ENCODE peak calls at places on chromosomes 12 and 14, in ten cellular contexts. R is hepatocyte, K is prostate gland, T is heart left ventricle, G is fibroblast of lung, C is GM23338, F is IMR-90, U is right atrium auricular region, Q is esophagus squamous epithelium, X is Peyer's patch. O is an unnamed sample.

GRCh38 chr14:89491701-89492381 is 74.8 kb upstream of the FOXN3 start:
- DNase-seq in U (no peak), G (peak; percentile 76), Q (no peak), K (no peak), C (no peak), R (no peak), T (no peak), X (no peak), F (peak; percentile 78), O (no peak)

GRCh38 chr12:113234483-113234882 is 13.2 kb downstream of the TPCN1 start:
- DNase-seq in T (no peak), K (no peak), R (no peak), U (no peak), G (no peak), C (no peak), X (no peak), F (no peak), Q (no peak), O (no peak)

GRCh38 chr14:59811850-59812249 is 58.7 kb downstream of the RTN1 start:
- DNase-seq in Q (no peak), F (no peak), U (no peak), R (no peak), T (no peak), G (no peak), C (no peak), X (no peak), K (no peak), O (no peak)

GRCh38 chr12:26953447-26953846 is 15.2 kb downstream of the FGFR1OP2 start:
- DNase-seq in U (peak; percentile 60), C (no peak), F (peak; percentile 28), R (peak; percentile 8), T (no peak), X (no peak), Q (no peak), K (no peak), G (peak; percentile 56), O (no peak)

GRCh38 chr14:24409217-24409616 is 10.4 kb downstream of the NYNRIN start:
- DNase-seq in F (no peak), X (no peak), R (no peak), T (no peak), K (no peak), Q (no peak), G (no peak), U (no peak), C (no peak), O (no peak)

GRCh38 chr14:56004807-56005579 is 113.2 kb upstream of the PELI2 start:
- DNase-seq in X (no peak), T (peak; percentile 33), Q (no peak), G (peak; percentile 63), R (peak; percentile 85), C (peak; percentile 65), K (no peak), F (peak; percentile 77), U (peak; percentile 70), O (peak; percentile 35)

GRCh38 chr12:69575346-69575745 is 9.9 kb upstream of the CCT2 start:
- DNase-seq in K (no peak), T (no peak), X (no peak), Q (no peak), R (no peak), U (no peak), C (no peak), G (no peak), F (peak; percentile 57), O (no peak)

GRCh38 chr14:30303350-30303749 is 255.6 kb upstream of the G2E3 start:
- DNase-seq in T (no peak), G (no peak), X (no peak), F (no peak), U (no peak), C (no peak), Q (no peak), K (no peak), R (no peak), O (no peak)

DNA sequence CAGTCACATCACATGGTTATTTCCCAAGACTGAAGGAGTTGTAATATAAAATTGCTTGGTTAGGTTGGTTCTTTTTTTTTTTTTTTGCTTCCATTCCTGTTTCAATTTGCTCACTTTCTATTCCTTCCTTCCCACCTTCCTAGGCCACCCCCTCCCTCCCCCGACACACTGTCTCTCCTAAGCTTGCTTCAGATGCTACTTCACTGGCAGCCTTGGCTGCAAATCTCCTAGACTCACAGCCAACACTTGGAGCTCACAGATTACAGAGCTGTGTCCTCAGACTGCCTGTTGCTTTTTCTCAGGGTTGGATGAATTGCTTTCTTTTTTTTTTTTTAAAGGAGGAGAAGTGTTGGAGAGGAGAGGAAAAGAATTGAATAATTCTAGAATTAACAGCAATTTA is 77.3 kb upstream of the GRIN2B start:
- DNase-seq in X (no peak), R (no peak), C (no peak), T (peak; percentile 27), U (no peak), Q (no peak), F (no peak), G (no peak), K (no peak), O (no peak)
- TF ChIP-seq CTCF in X (no peak), R (no peak), C (no peak), T (no peak), U (no peak), Q (no peak), F (no peak), G (no peak), K (no peak), O (no peak)

GRCh38 chr14:33186656-33187055 is 248.0 kb downstream of the NPAS3 start:
- DNase-seq in R (no peak), K (no peak), F (no peak), U (no peak), C (no peak), Q (no peak), G (no peak), X (no peak), T (no peak), O (no peak)

GRCh38 chr14:33194551-33194950 is 255.9 kb downstream of the NPAS3 start:
- DNase-seq in F (no peak), C (no peak), X (no peak), T (no peak), U (no peak), R (no peak), Q (no peak), K (no peak), G (no peak), O (no peak)

GRCh38 chr14:33184587-33184986 is 245.9 kb downstream of the NPAS3 start:
- DNase-seq in Q (no peak), G (peak; percentile 12), X (no peak), K (no peak), F (no peak), R (no peak), U (no peak), C (peak; percentile 33), T (no peak), O (no peak)

GRCh38 chr14:33191855-33192254 is 253.2 kb downstream of the NPAS3 start:
- DNase-seq in F (no peak), T (no peak), R (no peak), X (no peak), K (no peak), Q (no peak), C (no peak), G (no peak), U (no peak), O (no peak)

DNA sequence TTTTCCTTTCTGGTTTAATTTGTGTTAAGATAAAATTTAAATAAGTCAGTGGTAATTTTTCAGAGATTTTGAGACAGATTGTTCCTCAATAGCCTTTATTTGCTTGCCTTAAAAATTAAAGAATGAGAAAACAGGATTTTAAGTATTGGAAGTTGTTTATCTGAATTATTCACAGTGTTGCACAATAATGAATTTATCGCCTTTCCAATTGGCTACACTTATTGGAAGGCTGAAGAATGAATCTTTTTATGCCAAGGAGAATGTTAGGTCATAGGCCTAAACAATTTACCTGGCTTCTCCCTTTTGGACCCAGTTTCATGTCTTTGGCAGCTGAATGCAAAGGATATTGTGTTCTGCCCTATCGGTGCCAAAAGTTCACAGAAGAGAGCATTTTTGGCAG is 250.2 kb downstream of the NPAS3 start:
- DNase-seq in U (no peak), T (no peak), X (no peak), C (no peak), G (no peak), Q (no peak), R (no peak), F (no peak), K (no peak), O (no peak)
- H3K27me3 ChIP-seq in U (no peaks in the 10 kb centered on the region), T (no peaks in the 10 kb centered on the region), X (no peaks in the 10 kb centered on the region), C (no peaks in the 10 kb centered on the region), G (no peaks in the 10 kb centered on the region), Q (no peaks in the 10 kb centered on the region), R (no peaks in the 10 kb centered on the region), F (no peaks in the 10 kb centered on the region), K (no peaks in the 10 kb centered on the region), O (no peaks in the 10 kb centered on the region)

GRCh38 chr14:53333809-53334208 is 180.7 kb upstream of the DDHD1 start:
- DNase-seq in U (no peak), C (no peak), Q (no peak), G (no peak), X (no peak), F (no peak), K (no peak), R (no peak), T (no peak), O (no peak)

GRCh38 chr14:53331921-53332320 is 178.8 kb upstream of the DDHD1 start:
- DNase-seq in R (no peak), Q (no peak), U (no peak), K (no peak), C (no peak), T (no peak), X (no peak), G (peak; percentile 30), F (no peak), O (no peak)

GRCh38 chr14:53327716-53328115 is 174.6 kb upstream of the DDHD1 start:
- DNase-seq in T (no peak), U (no peak), C (no peak), K (no peak), Q (no peak), F (peak; percentile 69), G (peak; percentile 81), R (no peak), X (no peak), O (peak; percentile 9)

GRCh38 chr14:53330441-53330840 is 177.3 kb upstream of the DDHD1 start:
- DNase-seq in T (no peak), K (no peak), R (no peak), U (no peak), G (no peak), X (no peak), F (no peak), Q (no peak), C (no peak), O (no peak)

GRCh38 chr14:53331247-53331646 is 178.1 kb upstream of the DDHD1 start:
- DNase-seq in T (no peak), Q (no peak), G (peak; percentile 60), U (no peak), C (no peak), X (no peak), R (no peak), F (peak; percentile 93), K (no peak), O (peak; percentile 13)
- H3K4me3 ChIP-seq in T (no peak overlapping the region), Q (no peak overlapping the region), G (no peak overlapping the region), U (no peak overlapping the region), C (no peak overlapping the region), X (no peak overlapping the region), R (no peak overlapping the region), F (no peak overlapping the region), K (no peak overlapping the region), O (no peak overlapping the region)

DNA sequence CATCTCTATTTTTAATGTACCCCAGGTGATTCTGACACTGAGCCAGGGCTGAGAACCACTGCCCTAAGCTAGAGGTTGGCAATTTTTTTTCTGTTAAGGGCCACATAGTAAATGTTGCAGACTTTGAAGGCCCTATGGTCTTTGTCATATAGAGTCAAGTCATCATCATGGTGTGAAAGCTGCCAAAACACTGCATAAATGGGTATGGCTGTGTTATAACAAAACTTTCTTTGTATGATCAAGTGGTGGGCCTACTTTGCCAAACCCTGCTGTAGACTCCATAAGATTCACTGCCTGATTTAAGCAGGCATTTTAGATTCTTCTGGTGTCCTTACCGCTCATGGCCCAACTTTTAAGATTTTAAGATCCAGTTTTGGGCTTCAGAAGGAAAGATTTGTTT is 76.8 kb downstream of the CLMN start:
- DNase-seq in F (no peak), G (no peak), R (no peak), T (no peak), C (no peak), X (no peak), Q (no peak), K (no peak), U (no peak), O (no peak)
- TF ChIP-seq CTCF in F (no peak), G (no peak), R (no peak), T (no peak), C (no peak), X (no peak), Q (no peak), K (no peak), U (no peak), O (no peak)